ENCODE peak calls at places on chromosomes 6 and 20, in seven cellular contexts. One of them, this sample, is unnamed.
A peak's percentile ranks its signal among the peaks of the same experiment; 100 is the strongest.

GRCh38 chr6:255418-256090 is 36.7 kb upstream of the DUSP22 start:
- DNase-seq in stimulated activated CD4-positive, alpha-beta T cell treated with anti-CD3 and anti-CD28 coated beads, Interleukin-15, amount 100 ng/mL, for 24 hours: no peak
- DNase-seq in A172: no peak
- DNase-seq in transverse colon: no peak
- DNase-seq in T-cell: no peak
- DNase-seq in left colon: no peak
- DNase-seq in NCI-H1436: no peak
- DNase-seq in this sample: no peak

GRCh38 chr6:88840806-88841539 is 122.4 kb downstream of the RNGTT start:
- DNase-seq in stimulated activated CD4-positive, alpha-beta T cell treated with anti-CD3 and anti-CD28 coated beads, Interleukin-15, amount 100 ng/mL, for 24 hours: no peak
- DNase-seq in A172: no peak
- DNase-seq in transverse colon: no peak
- DNase-seq in T-cell: no peak
- DNase-seq in left colon: no peak
- DNase-seq in NCI-H1436: no peak
- DNase-seq in this sample: no peak

GRCh38 chr6:159151266-159151855 is 17.8 kb upstream of the FNDC1 start:
- DNase-seq in stimulated activated CD4-positive, alpha-beta T cell treated with anti-CD3 and anti-CD28 coated beads, Interleukin-15, amount 100 ng/mL, for 24 hours: peak; percentile 64
- DNase-seq in A172: peak; percentile 16
- DNase-seq in transverse colon: peak; percentile 48
- DNase-seq in T-cell: peak; percentile 12
- DNase-seq in left colon: no peak
- DNase-seq in NCI-H1436: no peak
- DNase-seq in this sample: no peak

GRCh38 chr20:8790442-8791074 is 278.3 kb upstream of the PLCB4 start:
- DNase-seq in stimulated activated CD4-positive, alpha-beta T cell treated with anti-CD3 and anti-CD28 coated beads, Interleukin-15, amount 100 ng/mL, for 24 hours: peak; percentile 9
- DNase-seq in A172: peak; percentile 52
- DNase-seq in transverse colon: peak; percentile 40
- DNase-seq in T-cell: no peak
- DNase-seq in left colon: no peak
- DNase-seq in NCI-H1436: no peak
- DNase-seq in this sample: no peak

GRCh38 chr6:56491606-56492328 is 150.9 kb downstream of the DST start:
- DNase-seq in stimulated activated CD4-positive, alpha-beta T cell treated with anti-CD3 and anti-CD28 coated beads, Interleukin-15, amount 100 ng/mL, for 24 hours: no peak
- DNase-seq in A172: peak; percentile 5
- DNase-seq in transverse colon: no peak
- DNase-seq in T-cell: no peak
- DNase-seq in left colon: no peak
- DNase-seq in NCI-H1436: no peak
- DNase-seq in this sample: no peak

GRCh38 chr6:91288741-91289140 is 701.9 kb upstream of the MAP3K7 start:
- DNase-seq in stimulated activated CD4-positive, alpha-beta T cell treated with anti-CD3 and anti-CD28 coated beads, Interleukin-15, amount 100 ng/mL, for 24 hours: no peak
- DNase-seq in A172: no peak
- DNase-seq in transverse colon: no peak
- DNase-seq in T-cell: no peak
- DNase-seq in left colon: no peak
- DNase-seq in NCI-H1436: no peak
- DNase-seq in this sample: no peak

GRCh38 chr6:168662301-168662936 is 221.4 kb downstream of the SMOC2 start:
- DNase-seq in stimulated activated CD4-positive, alpha-beta T cell treated with anti-CD3 and anti-CD28 coated beads, Interleukin-15, amount 100 ng/mL, for 24 hours: no peak
- DNase-seq in A172: no peak
- DNase-seq in transverse colon: no peak
- DNase-seq in T-cell: no peak
- DNase-seq in left colon: no peak
- DNase-seq in NCI-H1436: no peak
- DNase-seq in this sample: no peak

GRCh38 chr20:13412806-13413445 is 191.9 kb downstream of the ISM1 start:
- DNase-seq in stimulated activated CD4-positive, alpha-beta T cell treated with anti-CD3 and anti-CD28 coated beads, Interleukin-15, amount 100 ng/mL, for 24 hours: no peak
- DNase-seq in A172: no peak
- DNase-seq in transverse colon: no peak
- DNase-seq in T-cell: no peak
- DNase-seq in left colon: no peak
- DNase-seq in NCI-H1436: no peak
- DNase-seq in this sample: no peak

GRCh38 chr6:80319286-80319685 is 212.8 kb downstream of the BCKDHB start:
- DNase-seq in stimulated activated CD4-positive, alpha-beta T cell treated with anti-CD3 and anti-CD28 coated beads, Interleukin-15, amount 100 ng/mL, for 24 hours: no peak
- DNase-seq in A172: no peak
- DNase-seq in transverse colon: no peak
- DNase-seq in T-cell: no peak
- DNase-seq in left colon: no peak
- DNase-seq in NCI-H1436: no peak
- DNase-seq in this sample: no peak

GRCh38 chr20:45052698-45053440 is 48.1 kb downstream of the KCNS1 start:
- DNase-seq in stimulated activated CD4-positive, alpha-beta T cell treated with anti-CD3 and anti-CD28 coated beads, Interleukin-15, amount 100 ng/mL, for 24 hours: peak; percentile 29
- DNase-seq in A172: peak; percentile 25
- DNase-seq in transverse colon: no peak
- DNase-seq in T-cell: no peak
- DNase-seq in left colon: no peak
- DNase-seq in NCI-H1436: no peak
- DNase-seq in this sample: no peak

GRCh38 chr6:83594936-83595335 is 82.6 kb downstream of the PRSS35 start:
- DNase-seq in stimulated activated CD4-positive, alpha-beta T cell treated with anti-CD3 and anti-CD28 coated beads, Interleukin-15, amount 100 ng/mL, for 24 hours: no peak
- DNase-seq in A172: no peak
- DNase-seq in transverse colon: no peak
- DNase-seq in T-cell: no peak
- DNase-seq in left colon: no peak
- DNase-seq in NCI-H1436: no peak
- DNase-seq in this sample: no peak

GRCh38 chr6:27894839-27895762 is 17.1 kb downstream of the OR2B2 start:
- DNase-seq in stimulated activated CD4-positive, alpha-beta T cell treated with anti-CD3 and anti-CD28 coated beads, Interleukin-15, amount 100 ng/mL, for 24 hours: peak; percentile 66
- DNase-seq in A172: peak; percentile 76
- DNase-seq in transverse colon: peak; percentile 57
- DNase-seq in T-cell: peak; percentile 39
- DNase-seq in left colon: peak; percentile 54
- DNase-seq in NCI-H1436: peak; percentile 86
- DNase-seq in this sample: peak; percentile 70

GRCh38 chr6:75546401-75546800 is 52.8 kb upstream of the FILIP1 start:
- DNase-seq in stimulated activated CD4-positive, alpha-beta T cell treated with anti-CD3 and anti-CD28 coated beads, Interleukin-15, amount 100 ng/mL, for 24 hours: no peak
- DNase-seq in A172: peak; percentile 14
- DNase-seq in transverse colon: no peak
- DNase-seq in T-cell: no peak
- DNase-seq in left colon: no peak
- DNase-seq in NCI-H1436: no peak
- DNase-seq in this sample: no peak

GRCh38 chr6:22141271-22141745 is 155.5 kb downstream of the PRL start:
- DNase-seq in stimulated activated CD4-positive, alpha-beta T cell treated with anti-CD3 and anti-CD28 coated beads, Interleukin-15, amount 100 ng/mL, for 24 hours: no peak
- DNase-seq in A172: peak; percentile 52
- DNase-seq in transverse colon: no peak
- DNase-seq in T-cell: no peak
- DNase-seq in left colon: no peak
- DNase-seq in NCI-H1436: no peak
- DNase-seq in this sample: no peak

GRCh38 chr6:127854009-127854408 is 46.8 kb downstream of the THEMIS start:
- DNase-seq in stimulated activated CD4-positive, alpha-beta T cell treated with anti-CD3 and anti-CD28 coated beads, Interleukin-15, amount 100 ng/mL, for 24 hours: no peak
- DNase-seq in A172: no peak
- DNase-seq in transverse colon: no peak
- DNase-seq in T-cell: no peak
- DNase-seq in left colon: no peak
- DNase-seq in NCI-H1436: no peak
- DNase-seq in this sample: no peak

GRCh38 chr20:31330893-31331292 is 22.5 kb upstream of the DEFB116 start:
- DNase-seq in stimulated activated CD4-positive, alpha-beta T cell treated with anti-CD3 and anti-CD28 coated beads, Interleukin-15, amount 100 ng/mL, for 24 hours: no peak
- DNase-seq in A172: no peak
- DNase-seq in transverse colon: no peak
- DNase-seq in T-cell: no peak
- DNase-seq in left colon: no peak
- DNase-seq in NCI-H1436: no peak
- DNase-seq in this sample: no peak

GRCh38 chr20:1973921-1974440 is 19.9 kb downstream of the PDYN start:
- DNase-seq in stimulated activated CD4-positive, alpha-beta T cell treated with anti-CD3 and anti-CD28 coated beads, Interleukin-15, amount 100 ng/mL, for 24 hours: no peak
- DNase-seq in A172: no peak
- DNase-seq in transverse colon: no peak
- DNase-seq in T-cell: no peak
- DNase-seq in left colon: no peak
- DNase-seq in NCI-H1436: no peak
- DNase-seq in this sample: no peak

GRCh38 chr6:149169761-149170359 is 147.7 kb upstream of the TAB2 start:
- DNase-seq in stimulated activated CD4-positive, alpha-beta T cell treated with anti-CD3 and anti-CD28 coated beads, Interleukin-15, amount 100 ng/mL, for 24 hours: no peak
- DNase-seq in A172: peak; percentile 63
- DNase-seq in transverse colon: no peak
- DNase-seq in T-cell: no peak
- DNase-seq in left colon: no peak
- DNase-seq in NCI-H1436: no peak
- DNase-seq in this sample: no peak

GRCh38 chr6:149907317-149907716 is 9.4 kb upstream of the RAET1E start:
- DNase-seq in stimulated activated CD4-positive, alpha-beta T cell treated with anti-CD3 and anti-CD28 coated beads, Interleukin-15, amount 100 ng/mL, for 24 hours: no peak
- DNase-seq in A172: no peak
- DNase-seq in transverse colon: no peak
- DNase-seq in T-cell: no peak
- DNase-seq in left colon: no peak
- DNase-seq in NCI-H1436: no peak
- DNase-seq in this sample: no peak

GRCh38 chr20:62962221-62962879 is 9.8 kb downstream of the SLC17A9 start:
- DNase-seq in stimulated activated CD4-positive, alpha-beta T cell treated with anti-CD3 and anti-CD28 coated beads, Interleukin-15, amount 100 ng/mL, for 24 hours: no peak
- DNase-seq in A172: no peak
- DNase-seq in transverse colon: no peak
- DNase-seq in T-cell: no peak
- DNase-seq in left colon: no peak
- DNase-seq in NCI-H1436: no peak
- DNase-seq in this sample: no peak

GRCh38 chr6:158686311-158686710 is 36.5 kb downstream of the SYTL3 start:
- DNase-seq in stimulated activated CD4-positive, alpha-beta T cell treated with anti-CD3 and anti-CD28 coated beads, Interleukin-15, amount 100 ng/mL, for 24 hours: no peak
- DNase-seq in A172: no peak
- DNase-seq in transverse colon: no peak
- DNase-seq in T-cell: no peak
- DNase-seq in left colon: no peak
- DNase-seq in NCI-H1436: no peak
- DNase-seq in this sample: no peak

GRCh38 chr6:89944826-89945407 is 50.6 kb downstream of the GJA10 start:
- DNase-seq in stimulated activated CD4-positive, alpha-beta T cell treated with anti-CD3 and anti-CD28 coated beads, Interleukin-15, amount 100 ng/mL, for 24 hours: no peak
- DNase-seq in A172: no peak
- DNase-seq in transverse colon: no peak
- DNase-seq in T-cell: no peak
- DNase-seq in left colon: no peak
- DNase-seq in NCI-H1436: no peak
- DNase-seq in this sample: no peak

GRCh38 chr6:165118736-165119135 is 190.7 kb downstream of the C6orf118 start:
- DNase-seq in stimulated activated CD4-positive, alpha-beta T cell treated with anti-CD3 and anti-CD28 coated beads, Interleukin-15, amount 100 ng/mL, for 24 hours: no peak
- DNase-seq in A172: no peak
- DNase-seq in transverse colon: no peak
- DNase-seq in T-cell: no peak
- DNase-seq in left colon: no peak
- DNase-seq in NCI-H1436: no peak
- DNase-seq in this sample: no peak

GRCh38 chr6:11393713-11394627 is 143.6 kb upstream of the TMEM170B start:
- DNase-seq in stimulated activated CD4-positive, alpha-beta T cell treated with anti-CD3 and anti-CD28 coated beads, Interleukin-15, amount 100 ng/mL, for 24 hours: no peak
- DNase-seq in A172: peak; percentile 63
- DNase-seq in transverse colon: no peak
- DNase-seq in T-cell: no peak
- DNase-seq in left colon: no peak
- DNase-seq in NCI-H1436: no peak
- DNase-seq in this sample: no peak

GRCh38 chr20:5065489-5066383 is 54.0 kb downstream of the PCNA start:
- DNase-seq in stimulated activated CD4-positive, alpha-beta T cell treated with anti-CD3 and anti-CD28 coated beads, Interleukin-15, amount 100 ng/mL, for 24 hours: no peak
- DNase-seq in A172: peak; percentile 100
- DNase-seq in transverse colon: peak; percentile 26
- DNase-seq in T-cell: no peak
- DNase-seq in left colon: peak; percentile 41
- DNase-seq in NCI-H1436: no peak
- DNase-seq in this sample: peak; percentile 51

GRCh38 chr6:83708546-83708969 is 343 bp downstream of the SNAP91 start:
- DNase-seq in stimulated activated CD4-positive, alpha-beta T cell treated with anti-CD3 and anti-CD28 coated beads, Interleukin-15, amount 100 ng/mL, for 24 hours: no peak
- DNase-seq in A172: no peak
- DNase-seq in transverse colon: no peak
- DNase-seq in T-cell: no peak
- DNase-seq in left colon: no peak
- DNase-seq in NCI-H1436: peak; percentile 39
- DNase-seq in this sample: no peak

GRCh38 chr6:35833534-35833933 is 28.4 kb downstream of the LHFPL5 start:
- DNase-seq in stimulated activated CD4-positive, alpha-beta T cell treated with anti-CD3 and anti-CD28 coated beads, Interleukin-15, amount 100 ng/mL, for 24 hours: no peak
- DNase-seq in A172: no peak
- DNase-seq in transverse colon: no peak
- DNase-seq in T-cell: no peak
- DNase-seq in left colon: no peak
- DNase-seq in NCI-H1436: no peak
- DNase-seq in this sample: no peak

GRCh38 chr20:52619671-52620070 is 352.5 kb upstream of the TSHZ2 start:
- DNase-seq in stimulated activated CD4-positive, alpha-beta T cell treated with anti-CD3 and anti-CD28 coated beads, Interleukin-15, amount 100 ng/mL, for 24 hours: no peak
- DNase-seq in A172: no peak
- DNase-seq in transverse colon: no peak
- DNase-seq in T-cell: no peak
- DNase-seq in left colon: no peak
- DNase-seq in NCI-H1436: no peak
- DNase-seq in this sample: no peak

GRCh38 chr6:82467338-82467737 is 103.7 kb downstream of the TPBG start:
- DNase-seq in stimulated activated CD4-positive, alpha-beta T cell treated with anti-CD3 and anti-CD28 coated beads, Interleukin-15, amount 100 ng/mL, for 24 hours: no peak
- DNase-seq in A172: no peak
- DNase-seq in transverse colon: no peak
- DNase-seq in T-cell: no peak
- DNase-seq in left colon: no peak
- DNase-seq in NCI-H1436: no peak
- DNase-seq in this sample: no peak

GRCh38 chr6:57294829-57295228 is 22.6 kb upstream of the PRIM2 start:
- DNase-seq in stimulated activated CD4-positive, alpha-beta T cell treated with anti-CD3 and anti-CD28 coated beads, Interleukin-15, amount 100 ng/mL, for 24 hours: no peak
- DNase-seq in A172: no peak
- DNase-seq in transverse colon: no peak
- DNase-seq in T-cell: no peak
- DNase-seq in left colon: no peak
- DNase-seq in NCI-H1436: no peak
- DNase-seq in this sample: no peak

GRCh38 chr20:51969191-51969590 is 166.9 kb upstream of the SALL4 start:
- DNase-seq in stimulated activated CD4-positive, alpha-beta T cell treated with anti-CD3 and anti-CD28 coated beads, Interleukin-15, amount 100 ng/mL, for 24 hours: no peak
- DNase-seq in A172: no peak
- DNase-seq in transverse colon: no peak
- DNase-seq in T-cell: no peak
- DNase-seq in left colon: no peak
- DNase-seq in NCI-H1436: no peak
- DNase-seq in this sample: no peak